ENCODE peak calls at places on chromosomes 7 and 10, in seven cellular contexts. C, B, L, A, V, W and T are unnamed samples.

GRCh38 chr10:33722067-33722466 is 387.6 kb upstream of the NRP1 start:
- DNase-seq in C (peak; percentile 59), B (no peak), W (no peak), A (no peak), L (no peak), V (no peak), T (no peak)

GRCh38 chr10:49332333-49332732 is 33.4 kb downstream of the C10orf71 start:
- DNase-seq in C (no peak), A (no peak), W (no peak), V (no peak), B (no peak), L (no peak), T (no peak)

GRCh38 chr7:3880221-3880935 is 579.3 kb downstream of the SDK1 start:
- DNase-seq in B (no peak), C (no peak), A (no peak), L (no peak), V (no peak), W (peak; percentile 93), T (no peak)

GRCh38 chr10:72124984-72125383 is 36.6 kb upstream of the SPOCK2 start:
- DNase-seq in V (no peak), L (no peak), B (no peak), W (no peak), C (peak; percentile 42), A (no peak), T (no peak)

GRCh38 chr10:71531485-71532446 is 135.0 kb downstream of the CDH23 start:
- DNase-seq in V (peak; percentile 51), B (peak; percentile 40), L (no peak), A (no peak), C (no peak), W (peak; percentile 75), T (no peak)

GRCh38 chr10:74082319-74082718 is 68.3 kb downstream of the AP3M1 start:
- DNase-seq in B (no peak), V (no peak), L (no peak), W (no peak), C (no peak), A (no peak), T (no peak)

GRCh38 chr7:43781726-43782607 is 23.5 kb downstream of the BLVRA start:
- DNase-seq in C (peak; percentile 72), B (no peak), A (peak; percentile 20), V (no peak), L (peak; percentile 27), W (no peak), T (no peak)

GRCh38 chr10:133128126-133129081 is 31.6 kb upstream of the KNDC1 start:
- DNase-seq in V (no peak), L (no peak), A (no peak), C (no peak), W (no peak), B (no peak), T (no peak)

GRCh38 chr7:91645542-91645941 is 235.0 kb downstream of the MTERF1 start:
- DNase-seq in A (no peak), C (no peak), B (no peak), L (no peak), V (no peak), W (no peak), T (no peak)

GRCh38 chr10:71613303-71613777 is 106.2 kb downstream of the C10orf105 start:
- DNase-seq in A (peak; percentile 72), C (no peak), V (no peak), W (no peak), B (no peak), L (peak; percentile 66), T (no peak)